ENCODE peak calls at places on chromosome 3, in seven cellular contexts. One of them, this sample, is unnamed.
A peak's percentile ranks its signal among the peaks of the same experiment; 100 is the strongest.

GRCh38 chr3:191438150-191438814 is 22.7 kb upstream of the PYDC2 start:
- DNase-seq in ecto neural progenitor cell: no peak
- DNase-seq in AG08395: no peak
- DNase-seq in heart right ventricle: no peak
- DNase-seq in stimulated activated CD8-positive, alpha-beta memory T cell treated with anti-CD3 and anti-CD28 coated beads, Interleukin-15, amount 100 ng/mL, for 24 hours: no peak
- DNase-seq in stromal cell of bone marrow: no peak
- DNase-seq in T follicular helper cell: no peak
- DNase-seq in this sample: no peak

GRCh38 chr3:171802601-171802956 is 7.7 kb downstream of the PLD1 start:
- DNase-seq in stimulated activated CD8-positive, alpha-beta memory T cell treated with anti-CD3 and anti-CD28 coated beads, Interleukin-15, amount 100 ng/mL, for 24 hours: no peak
- DNase-seq in heart right ventricle: no peak
- DNase-seq in stromal cell of bone marrow: no peak
- DNase-seq in AG08395: no peak
- DNase-seq in ecto neural progenitor cell: no peak
- DNase-seq in T follicular helper cell: no peak
- DNase-seq in this sample: no peak

GRCh38 chr3:194993896-194994295 is 277.1 kb downstream of the XXYLT1 start:
- DNase-seq in AG08395: no peak
- DNase-seq in T follicular helper cell: no peak
- DNase-seq in stimulated activated CD8-positive, alpha-beta memory T cell treated with anti-CD3 and anti-CD28 coated beads, Interleukin-15, amount 100 ng/mL, for 24 hours: no peak
- DNase-seq in heart right ventricle: no peak
- DNase-seq in ecto neural progenitor cell: peak; percentile 39
- DNase-seq in stromal cell of bone marrow: no peak
- DNase-seq in this sample: no peak

GRCh38 chr3:115808816-115809215 is 185.5 kb downstream of the GAP43 start:
- DNase-seq in heart right ventricle: no peak
- DNase-seq in stimulated activated CD8-positive, alpha-beta memory T cell treated with anti-CD3 and anti-CD28 coated beads, Interleukin-15, amount 100 ng/mL, for 24 hours: no peak
- DNase-seq in T follicular helper cell: no peak
- DNase-seq in AG08395: peak; percentile 9
- DNase-seq in ecto neural progenitor cell: no peak
- DNase-seq in stromal cell of bone marrow: no peak
- DNase-seq in this sample: no peak

GRCh38 chr3:123780656-123781055 is 103.5 kb downstream of the MYLK start:
- DNase-seq in ecto neural progenitor cell: no peak
- DNase-seq in AG08395: no peak
- DNase-seq in stromal cell of bone marrow: no peak
- DNase-seq in stimulated activated CD8-positive, alpha-beta memory T cell treated with anti-CD3 and anti-CD28 coated beads, Interleukin-15, amount 100 ng/mL, for 24 hours: no peak
- DNase-seq in T follicular helper cell: no peak
- DNase-seq in heart right ventricle: no peak
- DNase-seq in this sample: no peak

GRCh38 chr3:20258371-20258770 is 72.4 kb upstream of the SGO1 start:
- DNase-seq in stromal cell of bone marrow: no peak
- DNase-seq in stimulated activated CD8-positive, alpha-beta memory T cell treated with anti-CD3 and anti-CD28 coated beads, Interleukin-15, amount 100 ng/mL, for 24 hours: no peak
- DNase-seq in ecto neural progenitor cell: no peak
- DNase-seq in AG08395: no peak
- DNase-seq in heart right ventricle: no peak
- DNase-seq in T follicular helper cell: no peak
- DNase-seq in this sample: no peak

GRCh38 chr3:15646924-15647511 is 45.5 kb downstream of the BTD start:
- DNase-seq in stimulated activated CD8-positive, alpha-beta memory T cell treated with anti-CD3 and anti-CD28 coated beads, Interleukin-15, amount 100 ng/mL, for 24 hours: no peak
- DNase-seq in heart right ventricle: peak; percentile 75
- DNase-seq in stromal cell of bone marrow: peak; percentile 99
- DNase-seq in T follicular helper cell: no peak
- DNase-seq in ecto neural progenitor cell: no peak
- DNase-seq in AG08395: peak; percentile 95
- DNase-seq in this sample: no peak

GRCh38 chr3:18789734-18790133 is 358.6 kb upstream of the KCNH8 start:
- DNase-seq in heart right ventricle: no peak
- DNase-seq in stromal cell of bone marrow: no peak
- DNase-seq in AG08395: no peak
- DNase-seq in stimulated activated CD8-positive, alpha-beta memory T cell treated with anti-CD3 and anti-CD28 coated beads, Interleukin-15, amount 100 ng/mL, for 24 hours: no peak
- DNase-seq in ecto neural progenitor cell: no peak
- DNase-seq in T follicular helper cell: no peak
- DNase-seq in this sample: no peak

GRCh38 chr3:156918746-156919145 is 92.6 kb downstream of the LEKR1 start:
- DNase-seq in stromal cell of bone marrow: no peak
- DNase-seq in AG08395: no peak
- DNase-seq in heart right ventricle: no peak
- DNase-seq in T follicular helper cell: no peak
- DNase-seq in stimulated activated CD8-positive, alpha-beta memory T cell treated with anti-CD3 and anti-CD28 coated beads, Interleukin-15, amount 100 ng/mL, for 24 hours: no peak
- DNase-seq in ecto neural progenitor cell: no peak
- DNase-seq in this sample: no peak

GRCh38 chr3:186255703-186256331 is 106.2 kb downstream of the DGKG start:
- DNase-seq in ecto neural progenitor cell: peak; percentile 62
- DNase-seq in AG08395: no peak
- DNase-seq in heart right ventricle: no peak
- DNase-seq in stromal cell of bone marrow: no peak
- DNase-seq in stimulated activated CD8-positive, alpha-beta memory T cell treated with anti-CD3 and anti-CD28 coated beads, Interleukin-15, amount 100 ng/mL, for 24 hours: no peak
- DNase-seq in T follicular helper cell: no peak
- DNase-seq in this sample: peak; percentile 33

GRCh38 chr3:131326307-131326706 is 55.3 kb upstream of the NUDT16 start:
- DNase-seq in ecto neural progenitor cell: no peak
- DNase-seq in heart right ventricle: no peak
- DNase-seq in stromal cell of bone marrow: no peak
- DNase-seq in T follicular helper cell: no peak
- DNase-seq in stimulated activated CD8-positive, alpha-beta memory T cell treated with anti-CD3 and anti-CD28 coated beads, Interleukin-15, amount 100 ng/mL, for 24 hours: no peak
- DNase-seq in AG08395: peak; percentile 39
- DNase-seq in this sample: no peak

GRCh38 chr3:136909187-136909586 is 47.2 kb downstream of the NCK1 start:
- DNase-seq in AG08395: no peak
- DNase-seq in stimulated activated CD8-positive, alpha-beta memory T cell treated with anti-CD3 and anti-CD28 coated beads, Interleukin-15, amount 100 ng/mL, for 24 hours: no peak
- DNase-seq in ecto neural progenitor cell: no peak
- DNase-seq in heart right ventricle: no peak
- DNase-seq in T follicular helper cell: no peak
- DNase-seq in stromal cell of bone marrow: no peak
- DNase-seq in this sample: no peak

GRCh38 chr3:40179016-40179415 is 130.5 kb upstream of the EIF1B start:
- DNase-seq in T follicular helper cell: peak; percentile 18
- DNase-seq in stimulated activated CD8-positive, alpha-beta memory T cell treated with anti-CD3 and anti-CD28 coated beads, Interleukin-15, amount 100 ng/mL, for 24 hours: peak; percentile 12
- DNase-seq in stromal cell of bone marrow: peak; percentile 55
- DNase-seq in AG08395: peak; percentile 65
- DNase-seq in ecto neural progenitor cell: peak; percentile 81
- DNase-seq in heart right ventricle: peak; percentile 61
- DNase-seq in this sample: peak; percentile 71

GRCh38 chr3:3053974-3054373 is 56.2 kb downstream of the IL5RA start:
- DNase-seq in stimulated activated CD8-positive, alpha-beta memory T cell treated with anti-CD3 and anti-CD28 coated beads, Interleukin-15, amount 100 ng/mL, for 24 hours: no peak
- DNase-seq in heart right ventricle: no peak
- DNase-seq in T follicular helper cell: no peak
- DNase-seq in stromal cell of bone marrow: no peak
- DNase-seq in ecto neural progenitor cell: no peak
- DNase-seq in AG08395: no peak
- DNase-seq in this sample: no peak

GRCh38 chr3:71309886-71310285 is 273.6 kb downstream of the FOXP1 start:
- DNase-seq in stimulated activated CD8-positive, alpha-beta memory T cell treated with anti-CD3 and anti-CD28 coated beads, Interleukin-15, amount 100 ng/mL, for 24 hours: no peak
- DNase-seq in heart right ventricle: no peak
- DNase-seq in ecto neural progenitor cell: no peak
- DNase-seq in stromal cell of bone marrow: no peak
- DNase-seq in T follicular helper cell: no peak
- DNase-seq in AG08395: peak; percentile 35
- DNase-seq in this sample: no peak

GRCh38 chr3:15361494-15362214 is 29.3 kb upstream of the SH3BP5 start:
- DNase-seq in stromal cell of bone marrow: no peak
- DNase-seq in heart right ventricle: no peak
- DNase-seq in stimulated activated CD8-positive, alpha-beta memory T cell treated with anti-CD3 and anti-CD28 coated beads, Interleukin-15, amount 100 ng/mL, for 24 hours: no peak
- DNase-seq in ecto neural progenitor cell: peak; percentile 58
- DNase-seq in AG08395: peak; percentile 26
- DNase-seq in T follicular helper cell: no peak
- DNase-seq in this sample: no peak

GRCh38 chr3:13229291-13229949 is 156.2 kb upstream of the IQSEC1 start:
- DNase-seq in AG08395: peak; percentile 29
- DNase-seq in stromal cell of bone marrow: no peak
- DNase-seq in T follicular helper cell: no peak
- DNase-seq in heart right ventricle: no peak
- DNase-seq in ecto neural progenitor cell: no peak
- DNase-seq in stimulated activated CD8-positive, alpha-beta memory T cell treated with anti-CD3 and anti-CD28 coated beads, Interleukin-15, amount 100 ng/mL, for 24 hours: no peak
- DNase-seq in this sample: peak; percentile 65

GRCh38 chr3:129448187-129448895 is 8.3 kb downstream of the IFT122 start:
- DNase-seq in AG08395: no peak
- DNase-seq in ecto neural progenitor cell: no peak
- DNase-seq in stromal cell of bone marrow: no peak
- DNase-seq in T follicular helper cell: no peak
- DNase-seq in stimulated activated CD8-positive, alpha-beta memory T cell treated with anti-CD3 and anti-CD28 coated beads, Interleukin-15, amount 100 ng/mL, for 24 hours: no peak
- DNase-seq in heart right ventricle: no peak
- DNase-seq in this sample: no peak

GRCh38 chr3:62046326-62046725 is 327.0 kb downstream of the FEZF2 start:
- DNase-seq in heart right ventricle: no peak
- DNase-seq in ecto neural progenitor cell: no peak
- DNase-seq in AG08395: peak; percentile 35
- DNase-seq in stimulated activated CD8-positive, alpha-beta memory T cell treated with anti-CD3 and anti-CD28 coated beads, Interleukin-15, amount 100 ng/mL, for 24 hours: no peak
- DNase-seq in stromal cell of bone marrow: peak; percentile 18
- DNase-seq in T follicular helper cell: no peak
- DNase-seq in this sample: no peak

GRCh38 chr3:187310954-187311470 is 19.5 kb upstream of the MASP1 start:
- DNase-seq in stimulated activated CD8-positive, alpha-beta memory T cell treated with anti-CD3 and anti-CD28 coated beads, Interleukin-15, amount 100 ng/mL, for 24 hours: no peak
- DNase-seq in stromal cell of bone marrow: no peak
- DNase-seq in ecto neural progenitor cell: no peak
- DNase-seq in T follicular helper cell: no peak
- DNase-seq in AG08395: no peak
- DNase-seq in heart right ventricle: no peak
- DNase-seq in this sample: no peak

GRCh38 chr3:14757153-14757700 is 61.5 kb upstream of the FGD5 start:
- DNase-seq in stimulated activated CD8-positive, alpha-beta memory T cell treated with anti-CD3 and anti-CD28 coated beads, Interleukin-15, amount 100 ng/mL, for 24 hours: no peak
- DNase-seq in ecto neural progenitor cell: no peak
- DNase-seq in stromal cell of bone marrow: no peak
- DNase-seq in AG08395: no peak
- DNase-seq in heart right ventricle: no peak
- DNase-seq in T follicular helper cell: no peak
- DNase-seq in this sample: no peak

GRCh38 chr3:24829632-24830229 is 335.1 kb upstream of the THRB start:
- DNase-seq in stromal cell of bone marrow: no peak
- DNase-seq in AG08395: no peak
- DNase-seq in heart right ventricle: no peak
- DNase-seq in T follicular helper cell: no peak
- DNase-seq in ecto neural progenitor cell: peak; percentile 62
- DNase-seq in stimulated activated CD8-positive, alpha-beta memory T cell treated with anti-CD3 and anti-CD28 coated beads, Interleukin-15, amount 100 ng/mL, for 24 hours: no peak
- DNase-seq in this sample: peak; percentile 16

GRCh38 chr3:71066849-71067261 is 516.7 kb downstream of the FOXP1 start:
- DNase-seq in AG08395: peak; percentile 34
- DNase-seq in heart right ventricle: no peak
- DNase-seq in ecto neural progenitor cell: no peak
- DNase-seq in stimulated activated CD8-positive, alpha-beta memory T cell treated with anti-CD3 and anti-CD28 coated beads, Interleukin-15, amount 100 ng/mL, for 24 hours: no peak
- DNase-seq in stromal cell of bone marrow: peak; percentile 38
- DNase-seq in T follicular helper cell: peak; percentile 41
- DNase-seq in this sample: no peak

GRCh38 chr3:49703443-49703927 is 14.1 kb downstream of the RNF123 start:
- DNase-seq in T follicular helper cell: peak; percentile 55
- DNase-seq in AG08395: peak; percentile 89
- DNase-seq in stimulated activated CD8-positive, alpha-beta memory T cell treated with anti-CD3 and anti-CD28 coated beads, Interleukin-15, amount 100 ng/mL, for 24 hours: no peak
- DNase-seq in heart right ventricle: peak; percentile 44
- DNase-seq in stromal cell of bone marrow: peak; percentile 31
- DNase-seq in ecto neural progenitor cell: peak; percentile 71
- DNase-seq in this sample: peak; percentile 77

GRCh38 chr3:126201168-126201567 is 20.8 kb upstream of the ALDH1L1 start:
- DNase-seq in stromal cell of bone marrow: no peak
- DNase-seq in T follicular helper cell: no peak
- DNase-seq in AG08395: no peak
- DNase-seq in heart right ventricle: no peak
- DNase-seq in stimulated activated CD8-positive, alpha-beta memory T cell treated with anti-CD3 and anti-CD28 coated beads, Interleukin-15, amount 100 ng/mL, for 24 hours: no peak
- DNase-seq in ecto neural progenitor cell: no peak
- DNase-seq in this sample: no peak

GRCh38 chr3:172383306-172383796 is 64.9 kb downstream of the GHSR start:
- DNase-seq in AG08395: no peak
- DNase-seq in stimulated activated CD8-positive, alpha-beta memory T cell treated with anti-CD3 and anti-CD28 coated beads, Interleukin-15, amount 100 ng/mL, for 24 hours: no peak
- DNase-seq in T follicular helper cell: no peak
- DNase-seq in heart right ventricle: no peak
- DNase-seq in stromal cell of bone marrow: no peak
- DNase-seq in ecto neural progenitor cell: no peak
- DNase-seq in this sample: no peak

GRCh38 chr3:155554777-155555445 is 190.0 kb downstream of the PLCH1 start:
- DNase-seq in heart right ventricle: no peak
- DNase-seq in AG08395: no peak
- DNase-seq in T follicular helper cell: no peak
- DNase-seq in stimulated activated CD8-positive, alpha-beta memory T cell treated with anti-CD3 and anti-CD28 coated beads, Interleukin-15, amount 100 ng/mL, for 24 hours: no peak
- DNase-seq in ecto neural progenitor cell: no peak
- DNase-seq in stromal cell of bone marrow: no peak
- DNase-seq in this sample: peak; percentile 52

GRCh38 chr3:76138921-76139320 is 353.6 kb upstream of the ZNF717 start:
- DNase-seq in stimulated activated CD8-positive, alpha-beta memory T cell treated with anti-CD3 and anti-CD28 coated beads, Interleukin-15, amount 100 ng/mL, for 24 hours: no peak
- DNase-seq in T follicular helper cell: no peak
- DNase-seq in stromal cell of bone marrow: no peak
- DNase-seq in heart right ventricle: no peak
- DNase-seq in ecto neural progenitor cell: no peak
- DNase-seq in AG08395: peak; percentile 4
- DNase-seq in this sample: no peak

GRCh38 chr3:117355566-117355965 is 646.0 kb downstream of the TUSC7 start:
- DNase-seq in heart right ventricle: no peak
- DNase-seq in ecto neural progenitor cell: no peak
- DNase-seq in stimulated activated CD8-positive, alpha-beta memory T cell treated with anti-CD3 and anti-CD28 coated beads, Interleukin-15, amount 100 ng/mL, for 24 hours: no peak
- DNase-seq in AG08395: peak; percentile 2
- DNase-seq in stromal cell of bone marrow: no peak
- DNase-seq in T follicular helper cell: no peak
- DNase-seq in this sample: peak; percentile 73

GRCh38 chr3:24479816-24480215 is 14.8 kb downstream of the THRB start:
- DNase-seq in stromal cell of bone marrow: no peak
- DNase-seq in T follicular helper cell: no peak
- DNase-seq in heart right ventricle: no peak
- DNase-seq in ecto neural progenitor cell: no peak
- DNase-seq in AG08395: no peak
- DNase-seq in stimulated activated CD8-positive, alpha-beta memory T cell treated with anti-CD3 and anti-CD28 coated beads, Interleukin-15, amount 100 ng/mL, for 24 hours: no peak
- DNase-seq in this sample: no peak

GRCh38 chr3:172685331-172686214 is 25.3 kb downstream of the NCEH1 start:
- DNase-seq in AG08395: peak; percentile 57
- DNase-seq in stromal cell of bone marrow: no peak
- DNase-seq in T follicular helper cell: no peak
- DNase-seq in stimulated activated CD8-positive, alpha-beta memory T cell treated with anti-CD3 and anti-CD28 coated beads, Interleukin-15, amount 100 ng/mL, for 24 hours: no peak
- DNase-seq in ecto neural progenitor cell: no peak
- DNase-seq in heart right ventricle: no peak
- DNase-seq in this sample: no peak